ENCODE peak calls at places on chromosomes 16 and 17, in seven cellular contexts. N is iPS-NIHi11; V is stimulated activated CD4-positive, alpha-beta T cell treated with anti-CD3 and anti-CD28 coated beads, Interleukin-2, amount 100 ng/mL, for 24 hours; F is DND-41; D is T-helper 2 cell; P is NCI-H1436 treated with DMSO at 0.1 percent for 48 hours; Z is T-cell. C is an unnamed sample.

GRCh38 chr17:72456026-72456569 is 335.3 kb downstream of the SOX9 start:
- DNase-seq in N (peak; percentile 34), V (no peak), F (no peak), D (no peak), P (no peak), Z (no peak), C (no peak)

GRCh38 chr16:24950275-24950674 is 64.9 kb downstream of the ARHGAP17 start:
- DNase-seq in N (no peak), V (no peak), F (no peak), D (no peak), P (no peak), Z (no peak), C (no peak)

GRCh38 chr17:30173649-30174048 is 57.0 kb downstream of the NSRP1 start:
- DNase-seq in N (no peak), V (no peak), F (no peak), D (no peak), P (no peak), Z (no peak), C (no peak)

GRCh38 chr17:35373984-35374765 is 754 bp upstream of the SLFN11 start:
- DNase-seq in N (peak; percentile 38), V (peak; percentile 60), F (peak; percentile 72), D (peak; percentile 48), P (no peak), Z (peak; percentile 14), C (peak; percentile 46)

GRCh38 chr17:3959295-3959899 is 4.8 kb downstream of the ATP2A3 start:
- DNase-seq in N (no peak), V (no peak), F (no peak), D (no peak), P (no peak), Z (no peak), C (no peak)

GRCh38 chr17:5883775-5884665 is 186.2 kb upstream of the WSCD1 start:
- DNase-seq in N (no peak), V (no peak), F (no peak), D (no peak), P (no peak), Z (no peak), C (no peak)

GRCh38 chr17:2173005-2173404 is 118.1 kb downstream of the HIC1 start:
- DNase-seq in N (no peak), V (no peak), F (no peak), D (no peak), P (no peak), Z (no peak), C (no peak)

GRCh38 chr17:7045492-7046126 is 1.7 kb upstream of the SLC16A11 start:
- DNase-seq in N (no peak), V (peak; percentile 29), F (peak; percentile 39), D (peak; percentile 44), P (no peak), Z (peak; percentile 57), C (peak; percentile 74)

GRCh38 chr17:39668141-39668924 is at the start of gene PNMT:
- DNase-seq in N (peak; percentile 85), V (peak; percentile 83), F (no peak), D (peak; percentile 38), P (no peak), Z (peak; percentile 65), C (peak; percentile 54)

GRCh38 chr17:35002876-35003551 is 22.7 kb downstream of the LIG3 start:
- DNase-seq in N (no peak), V (no peak), F (no peak), D (no peak), P (no peak), Z (no peak), C (no peak)

GRCh38 chr17:10614536-10615155 is 42.5 kb downstream of the MYH3 start:
- DNase-seq in N (peak; percentile 78), V (peak; percentile 19), F (peak; percentile 61), D (no peak), P (no peak), Z (no peak), C (no peak)

GRCh38 chr17:49515196-49515770 is 20.2 kb downstream of the NGFR start:
- DNase-seq in N (peak; percentile 89), V (no peak), F (no peak), D (no peak), P (no peak), Z (no peak), C (no peak)

GRCh38 chr17:45190503-45191282 is 29.0 kb downstream of the HEXIM2 start:
- DNase-seq in N (peak; percentile 1), V (no peak), F (no peak), D (no peak), P (no peak), Z (no peak), C (no peak)

GRCh38 chr17:29625037-29625750 is 2.5 kb upstream of the CORO6 start:
- DNase-seq in N (peak; percentile 60), V (no peak), F (no peak), D (no peak), P (no peak), Z (no peak), C (no peak)

GRCh38 chr17:32586666-32587065 is 99.9 kb downstream of the CDK5R1 start:
- DNase-seq in N (no peak), V (no peak), F (no peak), D (no peak), P (no peak), Z (no peak), C (no peak)

GRCh38 chr16:19700319-19700781 is 17.7 kb downstream of the KNOP1 start:
- DNase-seq in N (no peak), V (no peak), F (no peak), D (no peak), P (no peak), Z (no peak), C (no peak)

GRCh38 chr16:84648595-84649510 is 542 bp downstream of the KLHL36 start:
- DNase-seq in N (peak; percentile 90), V (peak; percentile 58), F (peak; percentile 20), D (peak; percentile 44), P (no peak), Z (peak; percentile 38), C (peak; percentile 35)

GRCh38 chr17:21215935-21216334 is 2.0 kb upstream of the TMEM11 start:
- DNase-seq in N (no peak), V (no peak), F (no peak), D (no peak), P (no peak), Z (no peak), C (no peak)

GRCh38 chr16:84660973-84661372 is 12.7 kb downstream of the KLHL36 start:
- DNase-seq in N (no peak), V (no peak), F (no peak), D (no peak), P (no peak), Z (no peak), C (no peak)

GRCh38 chr17:1627987-1628855 is at the start of gene SLC43A2:
- DNase-seq in N (peak; percentile 97), V (peak; percentile 81), F (peak; percentile 89), D (peak; percentile 63), P (peak; percentile 35), Z (peak; percentile 59), C (peak; percentile 69)

GRCh38 chr17:74798239-74798707 is 22.1 kb upstream of the NAT9 start:
- DNase-seq in N (no peak), V (no peak), F (no peak), D (no peak), P (no peak), Z (no peak), C (no peak)

GRCh38 chr17:31269597-31269996 is 27.4 kb downstream of the OMG start:
- DNase-seq in N (peak; percentile 65), V (no peak), F (no peak), D (no peak), P (no peak), Z (no peak), C (no peak)

GRCh38 chr17:12789976-12790805 is 893 bp downstream of the ARHGAP44 start:
- DNase-seq in N (peak; percentile 52), V (peak; percentile 2), F (no peak), D (no peak), P (no peak), Z (no peak), C (no peak)

GRCh38 chr16:83433201-83433600 is 374.6 kb upstream of the HSBP1 start:
- DNase-seq in N (no peak), V (no peak), F (no peak), D (no peak), P (no peak), Z (no peak), C (no peak)

GRCh38 chr17:21039839-21040575 is 2.8 kb downstream of the USP22 start:
- DNase-seq in N (no peak), V (peak; percentile 40), F (peak; percentile 24), D (peak; percentile 18), P (no peak), Z (peak; percentile 10), C (peak; percentile 24)

GRCh38 chr16:68711421-68712139 is 25.5 kb upstream of the CDH1 start:
- DNase-seq in N (no peak), V (peak; percentile 18), F (no peak), D (no peak), P (no peak), Z (no peak), C (no peak)

GRCh38 chr16:89395150-89396142 is 94.9 kb downstream of the ANKRD11 start:
- DNase-seq in N (peak; percentile 74), V (no peak), F (no peak), D (no peak), P (no peak), Z (no peak), C (no peak)

C was measured in central memory CD4-positive, alpha-beta T cell.